ENCODE peak calls at places on chromosomes 12 and 14, in seven cellular contexts. One of them, this sample, is unnamed.

GRCh38 chr14:69460093-69460701 is 24.3 kb upstream of the PLEKHD1 start:
- DNase-seq in A549: peak; percentile 85
- DNase-seq in GM23338: peak; percentile 63
- DNase-seq in prostate gland: peak; percentile 72
- DNase-seq in astrocyte: peak; percentile 82
- DNase-seq in OCI-LY7: peak; percentile 79
- DNase-seq in endothelial cell of umbilical vein: peak; percentile 90
- DNase-seq in this sample: peak; percentile 75

GRCh38 chr14:78904094-78904493 is 733.9 kb downstream of the NRXN3 start:
- DNase-seq in A549: peak; percentile 10
- DNase-seq in GM23338: no peak
- DNase-seq in prostate gland: no peak
- DNase-seq in astrocyte: no peak
- DNase-seq in OCI-LY7: no peak
- DNase-seq in endothelial cell of umbilical vein: no peak
- DNase-seq in this sample: no peak

GRCh38 chr12:76921891-76922664 is 43.3 kb upstream of the CSRP2 start:
- DNase-seq in A549: no peak
- DNase-seq in GM23338: no peak
- DNase-seq in prostate gland: no peak
- DNase-seq in astrocyte: no peak
- DNase-seq in OCI-LY7: no peak
- DNase-seq in endothelial cell of umbilical vein: no peak
- DNase-seq in this sample: no peak

GRCh38 chr12:48281811-48282210 is 68.9 kb downstream of the ZNF641 start:
- DNase-seq in A549: no peak
- DNase-seq in GM23338: no peak
- DNase-seq in prostate gland: no peak
- DNase-seq in astrocyte: no peak
- DNase-seq in OCI-LY7: no peak
- DNase-seq in endothelial cell of umbilical vein: no peak
- DNase-seq in this sample: no peak

GRCh38 chr12:53383258-53383657 is 3.3 kb downstream of the SP1 start:
- DNase-seq in A549: no peak
- DNase-seq in GM23338: no peak
- DNase-seq in prostate gland: no peak
- DNase-seq in astrocyte: no peak
- DNase-seq in OCI-LY7: no peak
- DNase-seq in endothelial cell of umbilical vein: no peak
- DNase-seq in this sample: no peak

GRCh38 chr14:94575730-94576585 is 5.3 kb upstream of the SERPINA5 start:
- DNase-seq in A549: no peak
- DNase-seq in GM23338: no peak
- DNase-seq in prostate gland: no peak
- DNase-seq in astrocyte: peak; percentile 94
- DNase-seq in OCI-LY7: no peak
- DNase-seq in endothelial cell of umbilical vein: no peak
- DNase-seq in this sample: peak; percentile 73

GRCh38 chr12:26021534-26021933 is 63.1 kb downstream of the RASSF8 start:
- DNase-seq in A549: no peak
- DNase-seq in GM23338: no peak
- DNase-seq in prostate gland: no peak
- DNase-seq in astrocyte: no peak
- DNase-seq in OCI-LY7: no peak
- DNase-seq in endothelial cell of umbilical vein: no peak
- DNase-seq in this sample: no peak

GRCh38 chr12:132941336-132941954 is 14.7 kb downstream of the ZNF605 start:
- DNase-seq in A549: no peak
- DNase-seq in GM23338: no peak
- DNase-seq in prostate gland: no peak
- DNase-seq in astrocyte: no peak
- DNase-seq in OCI-LY7: no peak
- DNase-seq in endothelial cell of umbilical vein: no peak
- DNase-seq in this sample: no peak

GRCh38 chr14:103542545-103543088 is 13.6 kb downstream of the TRMT61A start:
- DNase-seq in A549: no peak
- DNase-seq in GM23338: peak; percentile 94
- DNase-seq in prostate gland: no peak
- DNase-seq in astrocyte: no peak
- DNase-seq in OCI-LY7: no peak
- DNase-seq in endothelial cell of umbilical vein: no peak
- DNase-seq in this sample: no peak

GRCh38 chr12:105235299-105235746 is 651 bp downstream of the APPL2 start:
- DNase-seq in A549: no peak
- DNase-seq in GM23338: no peak
- DNase-seq in prostate gland: no peak
- DNase-seq in astrocyte: no peak
- DNase-seq in OCI-LY7: peak; percentile 7
- DNase-seq in endothelial cell of umbilical vein: peak; percentile 50
- DNase-seq in this sample: no peak

GRCh38 chr12:107670999-107671643 is 14.5 kb upstream of the PWP1 start:
- DNase-seq in A549: peak; percentile 48
- DNase-seq in GM23338: peak; percentile 86
- DNase-seq in prostate gland: no peak
- DNase-seq in astrocyte: no peak
- DNase-seq in OCI-LY7: peak; percentile 34
- DNase-seq in endothelial cell of umbilical vein: peak; percentile 35
- DNase-seq in this sample: no peak

GRCh38 chr12:42590324-42590934 is 883 bp upstream of the PRICKLE1 start:
- DNase-seq in A549: peak; percentile 35
- DNase-seq in GM23338: peak; percentile 31
- DNase-seq in prostate gland: no peak
- DNase-seq in astrocyte: no peak
- DNase-seq in OCI-LY7: peak; percentile 10
- DNase-seq in endothelial cell of umbilical vein: peak; percentile 61
- DNase-seq in this sample: peak; percentile 32

GRCh38 chr12:43749016-43749415 is 9.6 kb downstream of the PUS7L start:
- DNase-seq in A549: no peak
- DNase-seq in GM23338: no peak
- DNase-seq in prostate gland: no peak
- DNase-seq in astrocyte: no peak
- DNase-seq in OCI-LY7: no peak
- DNase-seq in endothelial cell of umbilical vein: no peak
- DNase-seq in this sample: no peak

DNA sequence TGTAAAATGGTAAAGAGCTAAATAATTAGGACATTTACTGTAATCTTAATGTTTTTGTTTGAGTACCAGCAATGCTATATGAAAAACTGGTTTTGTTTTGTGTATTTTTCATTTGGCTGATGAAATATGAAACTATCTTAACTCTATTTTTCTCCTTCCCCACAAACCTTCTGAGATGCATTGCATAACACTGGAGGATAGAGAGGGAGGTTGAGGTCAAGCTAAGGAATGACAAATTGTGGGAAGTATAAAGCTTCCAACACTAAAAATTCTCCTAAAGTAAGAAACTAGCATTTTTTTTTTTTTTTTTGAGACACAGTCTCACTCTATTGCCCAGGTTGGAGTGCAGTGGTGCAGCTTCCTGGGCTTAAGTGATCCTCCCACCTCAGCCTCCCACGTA is 31.5 kb upstream of the SRP54 start:
- DNase-seq in A549: no peak
- DNase-seq in GM23338: no peak
- DNase-seq in prostate gland: no peak
- DNase-seq in astrocyte: peak; percentile 30
- DNase-seq in OCI-LY7: no peak
- DNase-seq in endothelial cell of umbilical vein: no peak
- DNase-seq in this sample: no peak
- H3K4me1 ChIP-seq in A549: no peaks in the 10 kb centered on the region
- H3K4me1 ChIP-seq in GM23338: no peaks in the 10 kb centered on the region
- H3K4me1 ChIP-seq in prostate gland: no peaks in the 10 kb centered on the region
- H3K4me1 ChIP-seq in astrocyte: no peaks in the 10 kb centered on the region
- H3K4me1 ChIP-seq in OCI-LY7: no peaks in the 10 kb centered on the region
- H3K4me1 ChIP-seq in endothelial cell of umbilical vein: no peaks in the 10 kb centered on the region
- H3K4me1 ChIP-seq in this sample: no peaks in the 10 kb centered on the region

DNA sequence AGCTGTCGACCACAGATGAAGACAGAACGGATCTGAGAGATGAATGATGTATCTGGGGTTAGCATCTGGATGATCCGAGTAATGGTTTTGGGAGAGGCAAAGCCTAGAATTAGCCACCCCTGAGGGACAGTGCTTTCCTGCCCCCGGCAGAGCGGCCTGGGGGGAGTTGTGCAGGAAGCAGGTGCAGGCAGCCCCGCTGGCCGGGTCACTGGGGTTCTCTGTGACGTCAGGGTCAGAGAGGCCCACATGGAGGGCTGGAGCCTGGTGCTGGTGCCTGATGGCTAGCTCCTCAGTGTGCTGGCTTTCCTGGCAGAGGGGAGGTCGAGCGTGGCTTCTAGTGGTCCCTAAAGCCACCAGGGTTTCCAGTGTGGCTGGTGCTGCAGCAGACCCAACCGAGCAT is 70.3 kb downstream of the ADGRD1 start:
- DNase-seq in A549: no peak
- DNase-seq in GM23338: no peak
- DNase-seq in prostate gland: no peak
- DNase-seq in astrocyte: no peak
- DNase-seq in OCI-LY7: no peak
- DNase-seq in endothelial cell of umbilical vein: no peak
- DNase-seq in this sample: no peak
- H3K4me3 ChIP-seq in A549: no peak overlapping the region
- H3K4me3 ChIP-seq in GM23338: no peak overlapping the region
- H3K4me3 ChIP-seq in prostate gland: no peak overlapping the region
- H3K4me3 ChIP-seq in astrocyte: no peak overlapping the region
- H3K4me3 ChIP-seq in OCI-LY7: no peak overlapping the region
- H3K4me3 ChIP-seq in endothelial cell of umbilical vein: no peak overlapping the region
- H3K4me3 ChIP-seq in this sample: no peak overlapping the region

GRCh38 chr14:90674716-90675115 is 141.5 kb downstream of the TTC7B start:
- DNase-seq in A549: no peak
- DNase-seq in GM23338: no peak
- DNase-seq in prostate gland: no peak
- DNase-seq in astrocyte: no peak
- DNase-seq in OCI-LY7: no peak
- DNase-seq in endothelial cell of umbilical vein: no peak
- DNase-seq in this sample: no peak
- H3K27ac ChIP-seq in A549: no peak overlapping the region
- H3K27ac ChIP-seq in GM23338: no peak overlapping the region
- H3K27ac ChIP-seq in prostate gland: no peak overlapping the region
- H3K27ac ChIP-seq in astrocyte: no peak overlapping the region
- H3K27ac ChIP-seq in OCI-LY7: no peak overlapping the region
- H3K27ac ChIP-seq in endothelial cell of umbilical vein: no peak overlapping the region
- H3K27ac ChIP-seq in this sample: no peak overlapping the region

GRCh38 chr14:21244546-21244945 is 24.7 kb downstream of the HNRNPC start:
- DNase-seq in A549: no peak
- DNase-seq in GM23338: no peak
- DNase-seq in prostate gland: no peak
- DNase-seq in astrocyte: no peak
- DNase-seq in OCI-LY7: no peak
- DNase-seq in endothelial cell of umbilical vein: no peak
- DNase-seq in this sample: no peak
- H3K4me1 ChIP-seq in A549: peaks cover 61% of the 10 kb centered on the region
- H3K4me1 ChIP-seq in GM23338: peaks cover 12% of the 10 kb centered on the region
- H3K4me1 ChIP-seq in prostate gland: no peaks in the 10 kb centered on the region
- H3K4me1 ChIP-seq in astrocyte: peaks cover 10% of the 10 kb centered on the region
- H3K4me1 ChIP-seq in OCI-LY7: peaks cover 5% of the 10 kb centered on the region
- H3K4me1 ChIP-seq in endothelial cell of umbilical vein: peaks cover 15% of the 10 kb centered on the region
- H3K4me1 ChIP-seq in this sample: peaks cover 76% of the 10 kb centered on the region

DNA sequence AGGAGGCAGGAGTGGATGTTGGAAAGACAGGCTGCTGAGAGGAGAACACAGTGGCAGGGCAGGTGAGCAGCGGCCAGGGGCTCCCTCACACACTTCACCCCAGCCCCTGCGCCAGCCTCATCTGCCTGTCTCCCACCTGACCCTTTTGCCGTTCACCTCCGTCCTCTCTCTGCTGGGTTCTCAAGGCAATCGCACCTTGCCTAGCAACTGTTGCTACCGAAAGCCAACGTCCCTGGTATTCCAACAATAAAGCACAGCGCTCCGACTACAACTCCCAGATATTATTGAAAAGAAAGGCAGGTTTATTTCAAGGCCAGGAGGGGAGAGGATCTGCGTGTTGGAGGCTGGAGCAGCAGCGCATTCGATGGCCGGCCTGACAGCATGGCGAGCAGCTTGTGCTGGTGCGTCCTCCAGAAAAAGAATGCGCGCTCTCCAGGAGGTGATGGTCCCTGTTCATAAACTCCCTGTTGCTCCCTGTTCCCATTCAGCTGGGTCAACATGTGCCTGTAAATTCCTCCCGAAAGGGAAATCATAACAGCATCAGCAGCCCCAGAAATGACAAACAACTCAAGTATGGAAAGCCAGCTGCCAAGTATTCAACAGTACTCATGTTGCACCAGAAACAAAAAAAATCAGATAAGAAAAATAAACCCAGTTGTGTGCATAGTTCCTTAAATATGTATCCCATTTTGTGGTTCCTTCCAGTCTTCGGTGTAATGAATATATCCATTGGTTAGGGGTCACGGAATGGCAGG is 153.0 kb upstream of the DIO3 start:
- DNase-seq in A549: no peak
- DNase-seq in GM23338: no peak
- DNase-seq in prostate gland: no peak
- DNase-seq in astrocyte: peak; percentile 75
- DNase-seq in OCI-LY7: no peak
- DNase-seq in endothelial cell of umbilical vein: no peak
- DNase-seq in this sample: no peak
- H3K4me3 ChIP-seq in A549: no peak overlapping the region
- H3K4me3 ChIP-seq in GM23338: no peak overlapping the region
- H3K4me3 ChIP-seq in prostate gland: no peak overlapping the region
- H3K4me3 ChIP-seq in astrocyte: no peak overlapping the region
- H3K4me3 ChIP-seq in OCI-LY7: no peak overlapping the region
- H3K4me3 ChIP-seq in endothelial cell of umbilical vein: no peak overlapping the region
- H3K4me3 ChIP-seq in this sample: no peak overlapping the region